ENCODE peak calls at places on chromosome 1, in six cellular contexts. K is K562; C is AG20443; H is activated CD8-positive, alpha-beta memory T cell treated with anti-CD3 and anti-CD28 coated beads for 48 hours; V is GM06990; U is cardiac muscle cell. M is an unnamed sample.

GRCh38 chr1:93528416-93528815 is 80.5 kb downstream of the FNBP1L start:
- DNase-seq in K (no peak), C (no peak), H (no peak), V (no peak), U (no peak), M (no peak)

GRCh38 chr1:235272851-235273250 is 55.1 kb downstream of the ARID4B start:
- DNase-seq in K (no peak), C (no peak), H (no peak), V (no peak), U (no peak), M (no peak)

GRCh38 chr1:106756752-106757151 is 299.7 kb upstream of the PRMT6 start:
- DNase-seq in K (no peak), C (no peak), H (no peak), V (no peak), U (no peak), M (no peak)

GRCh38 chr1:52542085-52542688 is 10.7 kb downstream of the TUT4 start:
- DNase-seq in K (no peak), C (no peak), H (no peak), V (no peak), U (no peak), M (no peak)

GRCh38 chr1:26360051-26360806 is 6.3 kb upstream of the CRYBG2 start:
- DNase-seq in K (no peak), C (no peak), H (peak; percentile 45), V (no peak), U (no peak), M (peak; percentile 78)

GRCh38 chr1:15196807-15197530 is 43.4 kb downstream of the TMEM51 start:
- DNase-seq in K (no peak), C (no peak), H (no peak), V (no peak), U (peak; percentile 49), M (no peak)

GRCh38 chr1:36436820-36437219 is 13.4 kb downstream of the OSCP1 start:
- DNase-seq in K (no peak), C (no peak), H (no peak), V (no peak), U (no peak), M (no peak)

GRCh38 chr1:153752561-153753195 is 22.5 kb upstream of the SLC27A3 start:
- DNase-seq in K (no peak), C (no peak), H (no peak), V (no peak), U (no peak), M (no peak)

GRCh38 chr1:63041660-63042059 is 257.7 kb downstream of the ATG4C start:
- DNase-seq in K (no peak), C (no peak), H (no peak), V (no peak), U (no peak), M (no peak)

M was measured in GM10248.